ENCODE peak calls at places on chromosome 1, in four cellular contexts. L, U, C and Y are unnamed samples.

GRCh38 chr1:3499611-3500010 is 45.1 kb downstream of the ARHGEF16 start:
- DNase-seq in U (no peak), L (no peak), C (no peak), Y (no peak)

GRCh38 chr1:110223127-110223526 is 13.0 kb downstream of the KCNC4 start:
- DNase-seq in U (no peak), C (no peak), L (no peak), Y (no peak)

GRCh38 chr1:10781137-10781536 is 15.3 kb downstream of the CASZ1 start:
- DNase-seq in C (no peak), U (no peak), L (no peak), Y (no peak)

GRCh38 chr1:11805454-11806306 is at the start of the genes CLCN6 and MTHFR:
- DNase-seq in L (peak), U (peak), C (peak), Y (peak)

GRCh38 chr1:4402032-4402431 is 252.4 kb upstream of the AJAP1 start:
- DNase-seq in U (no peak), L (no peak), C (no peak), Y (no peak)

GRCh38 chr1:187491082-187491720 is 662.5 kb downstream of the PLA2G4A start:
- DNase-seq in U (no peak), L (no peak), C (peak), Y (no peak)

GRCh38 chr1:105874621-105875020 is 1181.9 kb upstream of the PRMT6 start:
- DNase-seq in L (no peak), U (no peak), C (no peak), Y (no peak)

GRCh38 chr1:156581661-156582387 is 2.3 kb downstream of the TTC24 start:
- DNase-seq in C (peak), U (no peak), L (no peak), Y (no peak)

GRCh38 chr1:14815175-14815882 is 216.8 kb downstream of the KAZN start:
- DNase-seq in C (no peak), L (no peak), U (no peak), Y (peak)

GRCh38 chr1:172812118-172812517 is 153.2 kb downstream of the FASLG start:
- DNase-seq in U (no peak), L (no peak), C (no peak), Y (no peak)

GRCh38 chr1:211371406-211372105 is 44.9 kb downstream of the TRAF5 start:
- DNase-seq in L (no peak), C (peak), U (no peak), Y (no peak)